ENCODE peak calls at places on chromosome 5, in ten cellular contexts. B is D341Med, R is hepatic stellate cell, J is MM.1S, W is lower leg skin, A is RWPE1, C is DMS153, M is progenitor cell of endocrine pancreas, F is RCC 7860, S is NCI-H526 treated with DMSO at 0.1 percent for 48 hours. N is an unnamed sample.

GRCh38 chr5:173326501-173326960 is 1.7 kb downstream of the STC2 start:
- DNase-seq in B (no peak), W (peak), S (no peak), A (peak), C (no peak), M (no peak), R (peak), J (no peak), F (peak), N (peak)

GRCh38 chr5:141342773-141343172 is 856 bp upstream of the PCDHGA3 start:
- DNase-seq in W (no peak), M (no peak), B (no peak), F (no peak), A (no peak), S (no peak), R (no peak), C (no peak), J (no peak), N (no peak)

GRCh38 chr5:161602739-161603138 is 56.2 kb upstream of the GABRB2 start:
- DNase-seq in S (no peak), F (no peak), B (no peak), M (no peak), A (no peak), R (no peak), C (no peak), J (no peak), W (no peak), N (peak)

GRCh38 chr5:109907751-109908150 is 218.0 kb downstream of the MAN2A1 start:
- DNase-seq in F (peak), J (no peak), S (no peak), A (peak), B (no peak), M (no peak), W (no peak), R (no peak), C (no peak), N (no peak)

GRCh38 chr5:59620535-59621212 is 272.9 kb downstream of the PDE4D start:
- DNase-seq in R (no peak), B (no peak), J (no peak), A (no peak), F (no peak), M (no peak), C (no peak), S (no peak), W (no peak), N (no peak)

GRCh38 chr5:158698036-158698667 is 401.6 kb downstream of the EBF1 start:
- DNase-seq in F (no peak), B (no peak), M (no peak), A (no peak), R (no peak), S (no peak), C (no peak), J (no peak), W (no peak), N (no peak)

GRCh38 chr5:18112066-18112465 is 477.8 kb downstream of the TAF11L14 start:
- DNase-seq in S (no peak), C (no peak), M (no peak), F (no peak), W (no peak), A (no peak), J (no peak), B (no peak), R (no peak), N (no peak)

GRCh38 chr5:28344803-28345433 is 1306.5 kb upstream of the CDH9 start:
- DNase-seq in F (peak), A (peak), J (peak), B (peak), S (no peak), C (peak), R (no peak), M (no peak), W (no peak), N (peak)

GRCh38 chr5:136033244-136033643 is 4.5 kb downstream of the TGFBI start:
- DNase-seq in R (no peak), S (no peak), C (peak), J (no peak), B (no peak), W (peak), A (no peak), M (no peak), F (no peak), N (no peak)

GRCh38 chr5:84597904-84598303 is 213.2 kb upstream of the EDIL3 start:
- DNase-seq in R (no peak), M (no peak), J (no peak), C (no peak), B (no peak), S (no peak), W (no peak), A (no peak), F (no peak), N (no peak)

GRCh38 chr5:169272111-169272510 is 28.8 kb downstream of the SLIT3 start:
- DNase-seq in F (no peak), W (no peak), M (no peak), B (no peak), R (no peak), A (no peak), S (no peak), C (no peak), J (no peak), N (no peak)

GRCh38 chr5:141560141-141560540 is 58.7 kb downstream of the DIAPH1 start:
- DNase-seq in S (no peak), R (no peak), B (no peak), J (no peak), M (no peak), C (peak), F (no peak), W (no peak), A (peak), N (peak)

GRCh38 chr5:143108498-143109128 is 294.9 kb downstream of the NR3C1 start:
- DNase-seq in J (no peak), S (no peak), F (no peak), B (no peak), W (no peak), A (no peak), R (no peak), M (no peak), C (peak), N (peak)

GRCh38 chr5:171525086-171525485 is 105.6 kb downstream of the FGF18 start:
- DNase-seq in M (no peak), C (no peak), W (no peak), B (no peak), S (no peak), A (no peak), J (no peak), F (no peak), R (no peak), N (no peak)

GRCh38 chr5:1037123-1037670 is 28.6 kb downstream of the NKD2 start:
- DNase-seq in W (peak), B (no peak), A (no peak), S (no peak), C (no peak), J (no peak), F (no peak), R (no peak), M (no peak), N (no peak)

GRCh38 chr5:54719384-54720306 is 202.1 kb downstream of the SNX18 start:
- DNase-seq in J (no peak), S (no peak), B (no peak), A (peak), R (peak), W (no peak), C (no peak), M (no peak), F (peak), N (no peak)

GRCh38 chr5:122919969-122920368 is 74.6 kb downstream of the SNX24 start:
- DNase-seq in B (no peak), W (no peak), F (no peak), M (no peak), R (no peak), J (no peak), S (no peak), A (no peak), C (no peak), N (no peak)

GRCh38 chr5:116411101-116411571 is 163.5 kb downstream of the SEMA6A start:
- DNase-seq in F (no peak), R (no peak), B (no peak), W (no peak), A (no peak), M (no peak), C (no peak), S (no peak), J (no peak), N (no peak)

GRCh38 chr5:170280090-170280493 is 17.5 kb downstream of the LCP2 start:
- DNase-seq in A (no peak), S (no peak), F (no peak), W (peak), R (no peak), C (no peak), M (no peak), B (no peak), J (no peak), N (no peak)

GRCh38 chr5:76638466-76638865 is 15.3 kb upstream of the F2RL2 start:
- DNase-seq in R (no peak), S (no peak), C (no peak), F (no peak), W (no peak), M (no peak), B (no peak), J (peak), A (no peak), N (no peak)

GRCh38 chr5:99033014-99033931 is 104.5 kb upstream of the CHD1 start:
- DNase-seq in S (no peak), R (no peak), M (no peak), C (no peak), F (no peak), B (no peak), W (no peak), J (peak), A (no peak), N (no peak)

GRCh38 chr5:1500411-1501091 is 23.2 kb downstream of the LPCAT1 start:
- DNase-seq in R (no peak), A (no peak), J (no peak), S (no peak), F (no peak), C (no peak), M (no peak), B (no peak), W (no peak), N (no peak)